ENCODE peak calls at places on chromosome 1, in five cellular contexts. One of them, this sample, is unnamed.

GRCh38 chr1:28002600-28002999 is 42.8 kb downstream of the XKR8 start:
- DNase-seq in OCI-LY7: no peak
- DNase-seq in tibial artery: no peak
- DNase-seq in HCT116: no peak
- DNase-seq in body of pancreas: no peak
- DNase-seq in this sample: no peak

GRCh38 chr1:13749543-13750307 is 49.7 kb downstream of the PRDM2 start:
- DNase-seq in OCI-LY7: peak; percentile 57
- DNase-seq in tibial artery: peak; percentile 80
- DNase-seq in HCT116: no peak
- DNase-seq in body of pancreas: peak; percentile 66
- DNase-seq in this sample: peak; percentile 69

GRCh38 chr1:244087021-244087560 is 36.0 kb downstream of the ZBTB18 start:
- DNase-seq in OCI-LY7: no peak
- DNase-seq in tibial artery: no peak
- DNase-seq in HCT116: no peak
- DNase-seq in body of pancreas: no peak
- DNase-seq in this sample: no peak

GRCh38 chr1:3827813-3828307 is 29.2 kb downstream of the CEP104 start:
- DNase-seq in OCI-LY7: no peak
- DNase-seq in tibial artery: peak; percentile 48
- DNase-seq in HCT116: no peak
- DNase-seq in body of pancreas: no peak
- DNase-seq in this sample: peak; percentile 10

GRCh38 chr1:63982201-63982600 is 208.4 kb downstream of the ROR1 start:
- DNase-seq in OCI-LY7: no peak
- DNase-seq in tibial artery: no peak
- DNase-seq in HCT116: no peak
- DNase-seq in body of pancreas: no peak
- DNase-seq in this sample: no peak

GRCh38 chr1:177517556-177517955 is 346.8 kb downstream of the BRINP2 start:
- DNase-seq in OCI-LY7: no peak
- DNase-seq in tibial artery: no peak
- DNase-seq in HCT116: no peak
- DNase-seq in body of pancreas: no peak
- DNase-seq in this sample: no peak

GRCh38 chr1:246460411-246460810 is 46.7 kb downstream of the SMYD3 start:
- DNase-seq in OCI-LY7: no peak
- DNase-seq in tibial artery: no peak
- DNase-seq in HCT116: no peak
- DNase-seq in body of pancreas: no peak
- DNase-seq in this sample: no peak

GRCh38 chr1:4171480-4172450 is 271.7 kb upstream of the C1orf174 start:
- DNase-seq in OCI-LY7: no peak
- DNase-seq in tibial artery: peak; percentile 44
- DNase-seq in HCT116: no peak
- DNase-seq in body of pancreas: no peak
- DNase-seq in this sample: no peak

GRCh38 chr1:6454856-6455751 is 10.9 kb downstream of the TNFRSF25 start:
- DNase-seq in OCI-LY7: no peak
- DNase-seq in tibial artery: no peak
- DNase-seq in HCT116: no peak
- DNase-seq in body of pancreas: no peak
- DNase-seq in this sample: no peak

GRCh38 chr1:187817782-187818181 is 989.0 kb downstream of the PLA2G4A start:
- DNase-seq in OCI-LY7: no peak
- DNase-seq in tibial artery: no peak
- DNase-seq in HCT116: no peak
- DNase-seq in body of pancreas: no peak
- DNase-seq in this sample: no peak

GRCh38 chr1:36217667-36218066 is 6.6 kb upstream of the THRAP3 start:
- DNase-seq in OCI-LY7: no peak
- DNase-seq in tibial artery: no peak
- DNase-seq in HCT116: peak; percentile 29
- DNase-seq in body of pancreas: no peak
- DNase-seq in this sample: no peak

GRCh38 chr1:169160845-169161511 is 54.5 kb downstream of the ATP1B1 start:
- DNase-seq in OCI-LY7: no peak
- DNase-seq in tibial artery: no peak
- DNase-seq in HCT116: no peak
- DNase-seq in body of pancreas: no peak
- DNase-seq in this sample: no peak

GRCh38 chr1:25523512-25523911 is 19.9 kb upstream of the LDLRAP1 start:
- DNase-seq in OCI-LY7: peak; percentile 18
- DNase-seq in tibial artery: no peak
- DNase-seq in HCT116: no peak
- DNase-seq in body of pancreas: no peak
- DNase-seq in this sample: no peak

GRCh38 chr1:46506470-46507219 is 17.0 kb downstream of the DMBX1 start:
- DNase-seq in OCI-LY7: no peak
- DNase-seq in tibial artery: no peak
- DNase-seq in HCT116: no peak
- DNase-seq in body of pancreas: no peak
- DNase-seq in this sample: no peak

GRCh38 chr1:6918908-6919511 is 133.8 kb downstream of the CAMTA1 start:
- DNase-seq in OCI-LY7: no peak
- DNase-seq in tibial artery: no peak
- DNase-seq in HCT116: no peak
- DNase-seq in body of pancreas: no peak
- DNase-seq in this sample: no peak

GRCh38 chr1:181104042-181104789 is 15.7 kb downstream of the IER5 start:
- DNase-seq in OCI-LY7: no peak
- DNase-seq in tibial artery: no peak
- DNase-seq in HCT116: no peak
- DNase-seq in body of pancreas: no peak
- DNase-seq in this sample: no peak

GRCh38 chr1:181104790-181105133 is 16.3 kb downstream of the IER5 start:
- DNase-seq in OCI-LY7: peak; percentile 51
- DNase-seq in tibial artery: peak; percentile 76
- DNase-seq in HCT116: no peak
- DNase-seq in body of pancreas: peak; percentile 49
- DNase-seq in this sample: peak; percentile 73

GRCh38 chr1:181102841-181103240 is 14.3 kb downstream of the IER5 start:
- DNase-seq in OCI-LY7: no peak
- DNase-seq in tibial artery: peak; percentile 42
- DNase-seq in HCT116: no peak
- DNase-seq in body of pancreas: no peak
- DNase-seq in this sample: no peak

GRCh38 chr1:181101581-181102226 is 13.2 kb downstream of the IER5 start:
- DNase-seq in OCI-LY7: no peak
- DNase-seq in tibial artery: peak; percentile 35
- DNase-seq in HCT116: no peak
- DNase-seq in body of pancreas: no peak
- DNase-seq in this sample: no peak

DNA sequence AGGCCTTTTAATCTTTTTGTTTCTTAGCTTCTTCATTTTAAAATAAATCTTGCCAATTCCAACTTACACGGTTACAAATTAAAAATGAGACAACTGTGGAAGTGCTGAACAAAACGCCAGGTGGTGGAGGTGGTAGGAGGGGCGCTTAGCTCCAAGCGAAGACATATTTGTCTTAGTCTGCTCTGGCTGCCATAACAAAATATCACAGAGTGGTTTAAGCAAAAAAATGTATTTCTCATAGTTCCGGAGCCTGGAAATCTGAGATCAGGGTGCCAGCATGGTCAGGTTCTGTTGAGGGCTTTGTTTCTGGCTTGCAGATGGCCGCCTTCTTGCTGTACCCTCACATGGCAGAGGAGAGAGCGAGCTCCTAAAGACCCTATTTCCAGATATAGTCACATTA is 14.9 kb downstream of the IER5 start:
- DNase-seq in OCI-LY7: no peak
- DNase-seq in tibial artery: peak; percentile 10
- DNase-seq in HCT116: no peak
- DNase-seq in body of pancreas: no peak
- DNase-seq in this sample: no peak
- H3K4me1 ChIP-seq in OCI-LY7: peaks cover 17% of the 10 kb centered on the region
- H3K4me1 ChIP-seq in tibial artery: no peaks in the 10 kb centered on the region
- H3K4me1 ChIP-seq in HCT116: peaks cover 74% of the 10 kb centered on the region
- H3K4me1 ChIP-seq in body of pancreas: peaks cover 39% of the 10 kb centered on the region
- H3K4me1 ChIP-seq in this sample: peaks cover 59% of the 10 kb centered on the region

DNA sequence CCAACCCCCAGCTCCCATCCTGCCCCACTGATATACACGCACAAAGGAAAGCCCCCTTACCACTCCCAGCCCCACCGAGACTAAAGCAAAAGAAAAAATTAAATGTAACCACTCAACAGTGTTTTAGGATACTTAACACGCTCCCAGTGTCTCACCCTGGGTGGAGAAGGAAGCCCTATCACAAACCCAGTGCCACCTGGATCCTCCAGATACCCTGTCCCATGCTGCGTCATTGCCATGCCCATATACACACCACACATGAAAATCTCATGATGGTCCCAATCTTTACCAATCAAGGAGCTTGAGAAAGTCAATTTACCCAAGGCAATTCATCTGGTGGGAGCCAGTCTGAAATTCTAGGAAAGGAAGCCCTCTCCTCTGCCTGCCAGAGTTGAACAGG is 11.2 kb downstream of the KIAA1614 start:
- DNase-seq in OCI-LY7: no peak
- DNase-seq in tibial artery: no peak
- DNase-seq in HCT116: no peak
- DNase-seq in body of pancreas: no peak
- DNase-seq in this sample: no peak
- H3K4me1 ChIP-seq in OCI-LY7: no peaks in the 10 kb centered on the region
- H3K4me1 ChIP-seq in tibial artery: no peaks in the 10 kb centered on the region
- H3K4me1 ChIP-seq in HCT116: no peaks in the 10 kb centered on the region
- H3K4me1 ChIP-seq in body of pancreas: peaks cover 21% of the 10 kb centered on the region
- H3K4me1 ChIP-seq in this sample: peaks cover 33% of the 10 kb centered on the region

GRCh38 chr1:159940006-159940620 is 5.3 kb downstream of the IGSF9 start:
- DNase-seq in OCI-LY7: no peak
- DNase-seq in tibial artery: no peak
- DNase-seq in HCT116: no peak
- DNase-seq in body of pancreas: no peak
- DNase-seq in this sample: no peak

GRCh38 chr1:159942700-159943640 is 2.4 kb downstream of the IGSF9 start:
- DNase-seq in OCI-LY7: no peak
- DNase-seq in tibial artery: peak; percentile 52
- DNase-seq in HCT116: no peak
- DNase-seq in body of pancreas: peak; percentile 0
- DNase-seq in this sample: no peak

GRCh38 chr1:159941139-159941866 is 4.1 kb downstream of the IGSF9 start:
- DNase-seq in OCI-LY7: no peak
- DNase-seq in tibial artery: no peak
- DNase-seq in HCT116: no peak
- DNase-seq in body of pancreas: no peak
- DNase-seq in this sample: no peak

GRCh38 chr1:159943908-159944622 is 1.3 kb downstream of the IGSF9 start:
- DNase-seq in OCI-LY7: no peak
- DNase-seq in tibial artery: peak; percentile 25
- DNase-seq in HCT116: no peak
- DNase-seq in body of pancreas: no peak
- DNase-seq in this sample: no peak

DNA sequence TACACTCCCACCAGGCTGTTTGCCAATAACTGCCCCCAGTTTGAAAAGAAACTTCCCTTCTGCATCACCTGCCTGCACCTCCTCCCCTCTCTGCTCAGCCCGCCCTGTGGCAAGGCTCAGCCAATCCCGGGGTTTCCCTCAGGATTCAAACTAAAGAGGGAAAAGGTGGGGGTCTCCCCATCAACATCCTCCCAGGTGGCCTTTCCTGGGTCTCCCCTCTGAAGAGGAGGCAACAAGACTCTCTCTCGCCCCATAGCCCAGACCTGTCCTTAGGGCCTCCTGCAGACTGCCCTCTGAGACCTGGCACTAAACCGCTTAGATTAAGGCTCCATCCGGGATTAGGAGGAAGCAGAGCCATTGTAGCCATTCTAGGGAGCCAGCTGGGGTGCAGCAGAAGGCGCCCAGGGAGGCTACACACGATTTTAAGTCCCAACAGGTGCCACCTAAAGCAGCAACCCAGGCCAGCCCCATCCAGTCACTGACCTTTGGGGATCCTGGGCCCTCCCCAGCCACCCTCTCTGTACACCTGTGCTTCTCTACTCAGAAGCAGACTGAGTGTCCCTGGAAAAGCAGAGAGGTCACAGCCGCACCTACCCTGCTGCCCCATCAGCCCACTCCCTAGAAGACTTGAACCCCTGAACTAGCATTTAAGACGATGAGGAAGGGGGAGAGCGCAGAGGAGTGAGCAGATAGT is 3.4 kb downstream of the IGSF9 start:
- DNase-seq in OCI-LY7: no peak
- DNase-seq in tibial artery: peak; percentile 51
- DNase-seq in HCT116: no peak
- DNase-seq in body of pancreas: no peak
- DNase-seq in this sample: no peak
- H3K4me1 ChIP-seq in OCI-LY7: peaks cover 7% of the 10 kb centered on the region
- H3K4me1 ChIP-seq in tibial artery: no peaks in the 10 kb centered on the region
- H3K4me1 ChIP-seq in HCT116: peaks cover 14% of the 10 kb centered on the region
- H3K4me1 ChIP-seq in body of pancreas: peaks cover 21% of the 10 kb centered on the region
- H3K4me1 ChIP-seq in this sample: peaks cover 66% of the 10 kb centered on the region

GRCh38 chr1:8407652-8408051 is 89.7 kb downstream of the SLC45A1 start:
- DNase-seq in OCI-LY7: no peak
- DNase-seq in tibial artery: no peak
- DNase-seq in HCT116: no peak
- DNase-seq in body of pancreas: no peak
- DNase-seq in this sample: no peak
- H3K4me1 ChIP-seq in OCI-LY7: peaks cover 29% of the 10 kb centered on the region
- H3K4me1 ChIP-seq in tibial artery: peaks cover 9% of the 10 kb centered on the region
- H3K4me1 ChIP-seq in HCT116: peaks cover 14% of the 10 kb centered on the region
- H3K4me1 ChIP-seq in body of pancreas: peaks cover 66% of the 10 kb centered on the region
- H3K4me1 ChIP-seq in this sample: peaks cover 6% of the 10 kb centered on the region

DNA sequence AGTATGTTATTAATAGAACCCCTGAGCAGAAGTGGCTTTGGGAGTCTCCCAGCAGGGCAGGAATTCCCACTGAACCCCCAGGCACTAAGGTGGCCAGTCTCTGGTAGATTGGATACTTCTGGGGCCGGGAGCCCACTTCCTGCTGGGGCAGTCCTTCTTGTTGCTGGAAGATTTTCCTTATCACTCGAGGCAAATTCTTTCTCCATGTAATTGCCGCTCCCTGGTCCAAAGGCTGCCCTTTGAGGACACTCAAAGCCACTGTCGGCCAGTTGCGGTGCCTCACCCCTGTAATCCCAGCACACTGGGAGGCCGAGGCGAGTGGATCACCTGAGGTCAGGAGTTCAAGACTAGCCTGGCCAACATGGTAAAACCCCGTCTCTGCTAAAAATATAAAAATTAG is 22.6 kb upstream of the TNFRSF1B start:
- DNase-seq in OCI-LY7: no peak
- DNase-seq in tibial artery: no peak
- DNase-seq in HCT116: no peak
- DNase-seq in body of pancreas: no peak
- DNase-seq in this sample: peak; percentile 72
- H3K4me1 ChIP-seq in OCI-LY7: peaks cover 25% of the 10 kb centered on the region
- H3K4me1 ChIP-seq in tibial artery: no peaks in the 10 kb centered on the region
- H3K4me1 ChIP-seq in HCT116: peaks cover 11% of the 10 kb centered on the region
- H3K4me1 ChIP-seq in body of pancreas: peaks cover 5% of the 10 kb centered on the region
- H3K4me1 ChIP-seq in this sample: peaks cover 60% of the 10 kb centered on the region

This sample was measured in Caco-2.